ENCODE peak calls at places on chromosomes 13 and 19, in eight cellular contexts. Z is GOT3; U is Right ventricle myocardium superior; M is SJSA1; O is bronchial epithelial cell; T is cerebellar nuclear complex; C is stimulated activated CD4-positive, alpha-beta T cell treated with anti-CD3 and anti-CD28 coated beads, Interleukin-12 subunit alpha, Interleukin-12 subunit beta, amount 100 ng/mL, for 4 hours; E is T-helper 2 cell. S is an unnamed sample.

GRCh38 chr19:42386974-42387707 is 3.0 kb downstream of the CNFN start:
- DNase-seq in O (peak), M (peak), T (no peak), E (peak), C (peak), Z (peak), U (peak), S (peak)

GRCh38 chr13:64457976-64458375 is 2772.2 kb downstream of the PCDH9 start:
- DNase-seq in U (no peak), O (no peak), E (no peak), T (no peak), Z (no peak), C (no peak), M (no peak), S (no peak)

GRCh38 chr13:52809310-52809769 is 39.1 kb downstream of the PCDH8 start:
- DNase-seq in M (peak), Z (no peak), O (peak), E (no peak), T (no peak), U (peak), C (peak), S (peak)

GRCh38 chr13:80817979-80818378 is 477.1 kb upstream of the SPRY2 start:
- DNase-seq in T (no peak), C (no peak), Z (no peak), O (no peak), E (no peak), U (no peak), M (no peak), S (no peak)

GRCh38 chr19:3518669-3519068 is 12.6 kb downstream of the FZR1 start:
- DNase-seq in O (no peak), E (no peak), Z (no peak), M (no peak), T (no peak), U (no peak), C (no peak), S (no peak)

GRCh38 chr13:74288361-74288911 is 154.2 kb upstream of the KLF12 start:
- DNase-seq in T (peak), U (peak), E (no peak), Z (no peak), C (no peak), O (peak), M (no peak), S (no peak)

GRCh38 chr13:57409121-57409520 is 222.4 kb upstream of the PCDH17 start:
- DNase-seq in O (no peak), E (no peak), U (no peak), M (no peak), C (no peak), T (no peak), Z (no peak), S (no peak)

GRCh38 chr19:11142528-11143171 is 12.9 kb downstream of the SPC24 start:
- DNase-seq in U (peak), O (peak), T (no peak), E (no peak), C (no peak), M (peak), Z (peak), S (no peak)

GRCh38 chr13:29713841-29714240 is 118.4 kb upstream of the SLC7A1 start:
- DNase-seq in U (no peak), C (no peak), O (no peak), Z (no peak), M (no peak), E (no peak), T (no peak), S (no peak)

GRCh38 chr13:99992376-99992775 is 10.8 kb downstream of the ZIC2 start:
- DNase-seq in T (no peak), M (peak), O (no peak), E (no peak), Z (no peak), U (no peak), C (no peak), S (no peak)

GRCh38 chr19:409515-410242 is 732 bp upstream of the C2CD4C start:
- DNase-seq in U (no peak), C (no peak), O (no peak), M (peak), E (no peak), Z (no peak), T (no peak), S (peak)

GRCh38 chr13:91399189-91400093 is 1.0 kb downstream of the GPC5 start:
- DNase-seq in Z (no peak), O (no peak), T (no peak), M (no peak), C (no peak), U (no peak), E (peak), S (no peak)

GRCh38 chr13:83008496-83008895 is 873.8 kb downstream of the SLITRK1 start:
- DNase-seq in E (no peak), U (no peak), C (no peak), T (no peak), M (no peak), Z (no peak), O (no peak), S (no peak)

GRCh38 chr19:9917322-9917721 is 19.0 kb downstream of the OLFM2 start:
- DNase-seq in E (no peak), O (peak), Z (no peak), M (peak), T (no peak), C (no peak), U (no peak), S (no peak)

GRCh38 chr19:35797663-35798062 is 15.0 kb downstream of the PRODH2 start:
- DNase-seq in U (no peak), E (no peak), M (peak), O (no peak), Z (no peak), T (no peak), C (no peak), S (no peak)

GRCh38 chr13:23544668-23545067 is 25.5 kb upstream of the TNFRSF19 start:
- DNase-seq in M (no peak), E (no peak), O (no peak), T (no peak), U (no peak), Z (no peak), C (no peak), S (no peak)

GRCh38 chr19:41367848-41368301 is 3.9 kb upstream of the B9D2 start:
- DNase-seq in C (no peak), E (no peak), O (peak), T (no peak), U (no peak), Z (no peak), M (peak), S (no peak)

GRCh38 chr19:1655131-1655981 is 2.9 kb upstream of the TCF3 start:
- DNase-seq in O (no peak), E (no peak), Z (no peak), C (no peak), M (no peak), T (no peak), U (no peak), S (no peak)

GRCh38 chr13:24683833-24684599 is 3.8 kb downstream of the ATP12A start:
- DNase-seq in Z (peak), U (peak), T (no peak), C (peak), O (peak), E (no peak), M (peak), S (peak)

GRCh38 chr19:19444694-19445155 is 39.2 kb downstream of the GATAD2A start:
- DNase-seq in E (no peak), Z (no peak), U (no peak), M (no peak), O (peak), T (no peak), C (no peak), S (no peak)

GRCh38 chr19:10797078-10797477 is 38.9 kb downstream of the TMED1 start:
- DNase-seq in C (peak), T (no peak), Z (no peak), U (no peak), E (no peak), M (no peak), O (no peak), S (no peak)

GRCh38 chr13:44365008-44365407 is 8.6 kb upstream of the SERP2 start:
- DNase-seq in U (no peak), T (no peak), M (no peak), Z (no peak), O (peak), E (no peak), C (no peak), S (no peak)

GRCh38 chr19:50568321-50569022 is at the start of gene LRRC4B:
- DNase-seq in C (no peak), M (no peak), Z (no peak), O (no peak), T (no peak), U (no peak), E (no peak), S (no peak)

GRCh38 chr13:33307820-33308219 is 22.3 kb upstream of the STARD13 start:
- DNase-seq in Z (no peak), M (no peak), O (no peak), T (no peak), U (no peak), E (no peak), C (no peak), S (no peak)

GRCh38 chr19:42606660-42607351 is 12.1 kb upstream of the CEACAM8 start:
- DNase-seq in U (peak), M (peak), C (peak), O (peak), Z (no peak), T (peak), E (no peak), S (peak)

GRCh38 chr19:55641376-55642152 is 762 bp downstream of the ZNF580 start:
- DNase-seq in Z (no peak), U (no peak), E (no peak), O (no peak), C (peak), T (no peak), M (no peak), S (peak)

GRCh38 chr19:33771308-33772101 is 25.2 kb upstream of the KCTD15 start:
- DNase-seq in Z (no peak), M (peak), O (peak), C (peak), U (peak), E (peak), T (peak), S (peak)

GRCh38 chr13:71499235-71499634 is 367.8 kb downstream of the DACH1 start:
- DNase-seq in U (no peak), C (no peak), Z (no peak), O (no peak), M (no peak), E (no peak), T (no peak), S (no peak)

GRCh38 chr19:39174142-39174541 is 22.6 kb upstream of the NCCRP1 start:
- DNase-seq in M (no peak), O (no peak), U (no peak), T (no peak), Z (no peak), C (no peak), E (no peak), S (no peak)

GRCh38 chr19:33310606-33311325 is 8.4 kb upstream of the CEBPA start:
- DNase-seq in T (no peak), Z (no peak), C (no peak), E (no peak), M (no peak), U (no peak), O (peak), S (no peak)

GRCh38 chr19:11814707-11815050 is 606 bp downstream of the ZNF440 start:
- DNase-seq in E (no peak), C (no peak), M (no peak), Z (no peak), O (peak), U (no peak), T (no peak), S (peak)

GRCh38 chr13:37984357-37984756 is 114.8 kb upstream of the TRPC4 start:
- DNase-seq in E (no peak), C (no peak), Z (no peak), U (no peak), T (no peak), M (no peak), O (no peak), S (no peak)

GRCh38 chr13:100887729-100888151 is 213.1 kb upstream of the TMTC4 start:
- DNase-seq in M (peak), T (no peak), C (no peak), E (no peak), Z (no peak), U (no peak), O (peak), S (no peak)

GRCh38 chr13:35824825-35825224 is 306.4 kb downstream of the DCLK1 start:
- DNase-seq in M (no peak), C (no peak), O (no peak), E (no peak), Z (no peak), T (no peak), U (no peak), S (no peak)

GRCh38 chr13:79724348-79725103 is 243.6 kb downstream of the NDFIP2 start:
- DNase-seq in O (no peak), M (no peak), U (no peak), E (no peak), Z (no peak), C (no peak), T (no peak), S (no peak)

GRCh38 chr19:13228561-13228960 is 78.3 kb downstream of the IER2 start:
- DNase-seq in U (no peak), Z (no peak), C (no peak), E (no peak), T (no peak), M (no peak), O (no peak), S (no peak)